ENCODE peak calls at places on chromosome 21, in nine cellular contexts. One of them, this sample, is unnamed.

GRCh38 chr21:42063578-42064521 is 7.3 kb upstream of the UMODL1 start:
- DNase-seq in psoas muscle: no peak
- DNase-seq in endothelial cell: no peak
- DNase-seq in right atrium auricular region: no peak
- DNase-seq in lower leg skin: no peak
- DNase-seq in RWPE1: peak; percentile 74
- DNase-seq in CD8-positive, alpha-beta T cell: peak; percentile 72
- DNase-seq in colonic mucosa: peak; percentile 75
- DNase-seq in lower lobe of right lung: peak; percentile 69
- DNase-seq in this sample: peak; percentile 62

GRCh38 chr21:36065497-36066036 is 4.3 kb upstream of the CBR1 start:
- DNase-seq in psoas muscle: no peak
- DNase-seq in endothelial cell: no peak
- DNase-seq in right atrium auricular region: no peak
- DNase-seq in lower leg skin: no peak
- DNase-seq in RWPE1: peak; percentile 46
- DNase-seq in CD8-positive, alpha-beta T cell: no peak
- DNase-seq in colonic mucosa: peak; percentile 52
- DNase-seq in lower lobe of right lung: no peak
- DNase-seq in this sample: no peak

GRCh38 chr21:34859976-34860653 is 189.0 kb downstream of the RUNX1 start:
- DNase-seq in psoas muscle: no peak
- DNase-seq in endothelial cell: no peak
- DNase-seq in right atrium auricular region: no peak
- DNase-seq in lower leg skin: no peak
- DNase-seq in RWPE1: no peak
- DNase-seq in CD8-positive, alpha-beta T cell: no peak
- DNase-seq in colonic mucosa: no peak
- DNase-seq in lower lobe of right lung: no peak
- DNase-seq in this sample: no peak

GRCh38 chr21:29604096-29604495 is 305.4 kb downstream of the BACH1 start:
- DNase-seq in psoas muscle: no peak
- DNase-seq in endothelial cell: no peak
- DNase-seq in right atrium auricular region: no peak
- DNase-seq in lower leg skin: no peak
- DNase-seq in RWPE1: no peak
- DNase-seq in CD8-positive, alpha-beta T cell: no peak
- DNase-seq in colonic mucosa: no peak
- DNase-seq in lower lobe of right lung: no peak
- DNase-seq in this sample: no peak

GRCh38 chr21:25300632-25301031 is 306.6 kb downstream of the MRPL39 start:
- DNase-seq in psoas muscle: no peak
- DNase-seq in endothelial cell: no peak
- DNase-seq in right atrium auricular region: no peak
- DNase-seq in lower leg skin: no peak
- DNase-seq in RWPE1: no peak
- DNase-seq in CD8-positive, alpha-beta T cell: no peak
- DNase-seq in colonic mucosa: no peak
- DNase-seq in lower lobe of right lung: no peak
- DNase-seq in this sample: no peak

GRCh38 chr21:39016740-39017315 is 166.4 kb downstream of the PSMG1 start:
- DNase-seq in psoas muscle: no peak
- DNase-seq in endothelial cell: no peak
- DNase-seq in right atrium auricular region: no peak
- DNase-seq in lower leg skin: no peak
- DNase-seq in RWPE1: no peak
- DNase-seq in CD8-positive, alpha-beta T cell: no peak
- DNase-seq in colonic mucosa: no peak
- DNase-seq in lower lobe of right lung: peak; percentile 72
- DNase-seq in this sample: peak; percentile 59

GRCh38 chr21:29581393-29581792 is 282.7 kb downstream of the BACH1 start:
- DNase-seq in psoas muscle: no peak
- DNase-seq in endothelial cell: no peak
- DNase-seq in right atrium auricular region: no peak
- DNase-seq in lower leg skin: no peak
- DNase-seq in RWPE1: no peak
- DNase-seq in CD8-positive, alpha-beta T cell: no peak
- DNase-seq in colonic mucosa: no peak
- DNase-seq in lower lobe of right lung: no peak
- DNase-seq in this sample: no peak

GRCh38 chr21:39004776-39005605 is 178.3 kb downstream of the PSMG1 start:
- DNase-seq in psoas muscle: no peak
- DNase-seq in endothelial cell: no peak
- DNase-seq in right atrium auricular region: peak; percentile 70
- DNase-seq in lower leg skin: no peak
- DNase-seq in RWPE1: no peak
- DNase-seq in CD8-positive, alpha-beta T cell: no peak
- DNase-seq in colonic mucosa: peak; percentile 56
- DNase-seq in lower lobe of right lung: peak; percentile 77
- DNase-seq in this sample: no peak

GRCh38 chr21:39384674-39385298 is 35.9 kb upstream of the HMGN1 start:
- DNase-seq in psoas muscle: no peak
- DNase-seq in endothelial cell: no peak
- DNase-seq in right atrium auricular region: no peak
- DNase-seq in lower leg skin: no peak
- DNase-seq in RWPE1: no peak
- DNase-seq in CD8-positive, alpha-beta T cell: no peak
- DNase-seq in colonic mucosa: no peak
- DNase-seq in lower lobe of right lung: no peak
- DNase-seq in this sample: no peak

GRCh38 chr21:42747267-42747701 is 93.9 kb downstream of the PDE9A start:
- DNase-seq in psoas muscle: no peak
- DNase-seq in endothelial cell: no peak
- DNase-seq in right atrium auricular region: no peak
- DNase-seq in lower leg skin: no peak
- DNase-seq in RWPE1: no peak
- DNase-seq in CD8-positive, alpha-beta T cell: no peak
- DNase-seq in colonic mucosa: no peak
- DNase-seq in lower lobe of right lung: no peak
- DNase-seq in this sample: no peak

GRCh38 chr21:45241357-45241756 is 46.3 kb downstream of the POFUT2 start:
- DNase-seq in psoas muscle: no peak
- DNase-seq in endothelial cell: no peak
- DNase-seq in right atrium auricular region: no peak
- DNase-seq in lower leg skin: no peak
- DNase-seq in RWPE1: no peak
- DNase-seq in CD8-positive, alpha-beta T cell: no peak
- DNase-seq in colonic mucosa: no peak
- DNase-seq in lower lobe of right lung: no peak
- DNase-seq in this sample: no peak

GRCh38 chr21:26834181-26834945 is 10.8 kb downstream of the ADAMTS1 start:
- DNase-seq in psoas muscle: no peak
- DNase-seq in endothelial cell: no peak
- DNase-seq in right atrium auricular region: no peak
- DNase-seq in lower leg skin: no peak
- DNase-seq in RWPE1: no peak
- DNase-seq in CD8-positive, alpha-beta T cell: no peak
- DNase-seq in colonic mucosa: no peak
- DNase-seq in lower lobe of right lung: no peak
- DNase-seq in this sample: no peak

GRCh38 chr21:37593740-37594471 is 227.3 kb downstream of the DYRK1A start:
- DNase-seq in psoas muscle: no peak
- DNase-seq in endothelial cell: no peak
- DNase-seq in right atrium auricular region: no peak
- DNase-seq in lower leg skin: no peak
- DNase-seq in RWPE1: no peak
- DNase-seq in CD8-positive, alpha-beta T cell: no peak
- DNase-seq in colonic mucosa: no peak
- DNase-seq in lower lobe of right lung: no peak
- DNase-seq in this sample: no peak

GRCh38 chr21:17442174-17442573 is 70.7 kb upstream of the CXADR start:
- DNase-seq in psoas muscle: no peak
- DNase-seq in endothelial cell: no peak
- DNase-seq in right atrium auricular region: no peak
- DNase-seq in lower leg skin: no peak
- DNase-seq in RWPE1: no peak
- DNase-seq in CD8-positive, alpha-beta T cell: no peak
- DNase-seq in colonic mucosa: no peak
- DNase-seq in lower lobe of right lung: no peak
- DNase-seq in this sample: no peak

GRCh38 chr21:42262826-42263225 is 43.9 kb downstream of the ABCG1 start:
- DNase-seq in psoas muscle: peak; percentile 83
- DNase-seq in endothelial cell: peak; percentile 59
- DNase-seq in right atrium auricular region: peak; percentile 75
- DNase-seq in lower leg skin: peak; percentile 92
- DNase-seq in RWPE1: peak; percentile 59
- DNase-seq in CD8-positive, alpha-beta T cell: no peak
- DNase-seq in colonic mucosa: peak; percentile 46
- DNase-seq in lower lobe of right lung: peak; percentile 86
- DNase-seq in this sample: no peak

GRCh38 chr21:36508948-36509347 is 29.0 kb upstream of the CLDN14 start:
- DNase-seq in psoas muscle: no peak
- DNase-seq in endothelial cell: no peak
- DNase-seq in right atrium auricular region: no peak
- DNase-seq in lower leg skin: no peak
- DNase-seq in RWPE1: no peak
- DNase-seq in CD8-positive, alpha-beta T cell: no peak
- DNase-seq in colonic mucosa: no peak
- DNase-seq in lower lobe of right lung: no peak
- DNase-seq in this sample: no peak

GRCh38 chr21:41477641-41478318 is 30.2 kb downstream of the TMPRSS2 start:
- DNase-seq in psoas muscle: no peak
- DNase-seq in endothelial cell: no peak
- DNase-seq in right atrium auricular region: no peak
- DNase-seq in lower leg skin: no peak
- DNase-seq in RWPE1: no peak
- DNase-seq in CD8-positive, alpha-beta T cell: no peak
- DNase-seq in colonic mucosa: no peak
- DNase-seq in lower lobe of right lung: no peak
- DNase-seq in this sample: no peak

GRCh38 chr21:45166931-45167330 is 92.6 kb downstream of the ADARB1 start:
- DNase-seq in psoas muscle: no peak
- DNase-seq in endothelial cell: no peak
- DNase-seq in right atrium auricular region: no peak
- DNase-seq in lower leg skin: no peak
- DNase-seq in RWPE1: no peak
- DNase-seq in CD8-positive, alpha-beta T cell: no peak
- DNase-seq in colonic mucosa: no peak
- DNase-seq in lower lobe of right lung: no peak
- DNase-seq in this sample: no peak

GRCh38 chr21:27681841-27682240 is 715.0 kb upstream of the ADAMTS5 start:
- DNase-seq in psoas muscle: no peak
- DNase-seq in endothelial cell: no peak
- DNase-seq in right atrium auricular region: no peak
- DNase-seq in lower leg skin: no peak
- DNase-seq in RWPE1: no peak
- DNase-seq in CD8-positive, alpha-beta T cell: no peak
- DNase-seq in colonic mucosa: no peak
- DNase-seq in lower lobe of right lung: no peak
- DNase-seq in this sample: no peak

GRCh38 chr21:17775431-17776126 is 43.6 kb downstream of the C21orf91 start:
- DNase-seq in psoas muscle: no peak
- DNase-seq in endothelial cell: no peak
- DNase-seq in right atrium auricular region: no peak
- DNase-seq in lower leg skin: no peak
- DNase-seq in RWPE1: no peak
- DNase-seq in CD8-positive, alpha-beta T cell: peak; percentile 76
- DNase-seq in colonic mucosa: no peak
- DNase-seq in lower lobe of right lung: peak; percentile 48
- DNase-seq in this sample: peak; percentile 26

GRCh38 chr21:14901482-14901958 is 163.3 kb downstream of the NRIP1 start:
- DNase-seq in psoas muscle: no peak
- DNase-seq in endothelial cell: no peak
- DNase-seq in right atrium auricular region: no peak
- DNase-seq in lower leg skin: no peak
- DNase-seq in RWPE1: peak; percentile 31
- DNase-seq in CD8-positive, alpha-beta T cell: no peak
- DNase-seq in colonic mucosa: no peak
- DNase-seq in lower lobe of right lung: no peak
- DNase-seq in this sample: peak; percentile 42

GRCh38 chr21:45364464-45365185 is 40.3 kb upstream of the COL18A1 start:
- DNase-seq in psoas muscle: peak; percentile 63
- DNase-seq in endothelial cell: no peak
- DNase-seq in right atrium auricular region: peak; percentile 76
- DNase-seq in lower leg skin: no peak
- DNase-seq in RWPE1: no peak
- DNase-seq in CD8-positive, alpha-beta T cell: no peak
- DNase-seq in colonic mucosa: no peak
- DNase-seq in lower lobe of right lung: no peak
- DNase-seq in this sample: no peak

GRCh38 chr21:15543473-15543872 is 186.3 kb upstream of the USP25 start:
- DNase-seq in psoas muscle: no peak
- DNase-seq in endothelial cell: no peak
- DNase-seq in right atrium auricular region: no peak
- DNase-seq in lower leg skin: no peak
- DNase-seq in RWPE1: no peak
- DNase-seq in CD8-positive, alpha-beta T cell: no peak
- DNase-seq in colonic mucosa: no peak
- DNase-seq in lower lobe of right lung: no peak
- DNase-seq in this sample: no peak

GRCh38 chr21:32359719-32360260 is 33.0 kb downstream of the URB1 start:
- DNase-seq in psoas muscle: no peak
- DNase-seq in endothelial cell: no peak
- DNase-seq in right atrium auricular region: no peak
- DNase-seq in lower leg skin: no peak
- DNase-seq in RWPE1: no peak
- DNase-seq in CD8-positive, alpha-beta T cell: no peak
- DNase-seq in colonic mucosa: no peak
- DNase-seq in lower lobe of right lung: no peak
- DNase-seq in this sample: no peak
- TF ChIP-seq CTCF in psoas muscle: no peak
- TF ChIP-seq CTCF in endothelial cell: no peak
- TF ChIP-seq CTCF in right atrium auricular region: no peak
- TF ChIP-seq CTCF in lower leg skin: no peak
- TF ChIP-seq CTCF in RWPE1: no peak
- TF ChIP-seq CTCF in CD8-positive, alpha-beta T cell: no peak
- TF ChIP-seq CTCF in colonic mucosa: no peak
- TF ChIP-seq CTCF in lower lobe of right lung: no peak
- TF ChIP-seq CTCF in this sample: no peak

GRCh38 chr21:40385883-40386282 is 461.1 kb downstream of the DSCAM start:
- DNase-seq in psoas muscle: no peak
- DNase-seq in endothelial cell: no peak
- DNase-seq in right atrium auricular region: no peak
- DNase-seq in lower leg skin: no peak
- DNase-seq in RWPE1: no peak
- DNase-seq in CD8-positive, alpha-beta T cell: no peak
- DNase-seq in colonic mucosa: no peak
- DNase-seq in lower lobe of right lung: no peak
- DNase-seq in this sample: no peak
- TF ChIP-seq CTCF in psoas muscle: no peak
- TF ChIP-seq CTCF in endothelial cell: no peak
- TF ChIP-seq CTCF in right atrium auricular region: no peak
- TF ChIP-seq CTCF in lower leg skin: no peak
- TF ChIP-seq CTCF in RWPE1: no peak
- TF ChIP-seq CTCF in CD8-positive, alpha-beta T cell: no peak
- TF ChIP-seq CTCF in colonic mucosa: no peak
- TF ChIP-seq CTCF in lower lobe of right lung: no peak
- TF ChIP-seq CTCF in this sample: no peak

GRCh38 chr21:21101911-21102310 is 103.7 kb downstream of the NCAM2 start:
- DNase-seq in psoas muscle: no peak
- DNase-seq in endothelial cell: peak; percentile 35
- DNase-seq in right atrium auricular region: no peak
- DNase-seq in lower leg skin: no peak
- DNase-seq in RWPE1: peak; percentile 2
- DNase-seq in CD8-positive, alpha-beta T cell: no peak
- DNase-seq in colonic mucosa: no peak
- DNase-seq in lower lobe of right lung: no peak
- DNase-seq in this sample: no peak
- TF ChIP-seq CTCF in psoas muscle: no peak
- TF ChIP-seq CTCF in endothelial cell: no peak
- TF ChIP-seq CTCF in right atrium auricular region: peak; percentile 45
- TF ChIP-seq CTCF in lower leg skin: no peak
- TF ChIP-seq CTCF in RWPE1: no peak
- TF ChIP-seq CTCF in CD8-positive, alpha-beta T cell: no peak
- TF ChIP-seq CTCF in colonic mucosa: no peak
- TF ChIP-seq CTCF in lower lobe of right lung: no peak
- TF ChIP-seq CTCF in this sample: no peak

GRCh38 chr21:30839304-30839703 is 9.7 kb upstream of the KRTAP7-1 start:
- DNase-seq in psoas muscle: no peak
- DNase-seq in endothelial cell: peak; percentile 60
- DNase-seq in right atrium auricular region: no peak
- DNase-seq in lower leg skin: no peak
- DNase-seq in RWPE1: peak; percentile 62
- DNase-seq in CD8-positive, alpha-beta T cell: no peak
- DNase-seq in colonic mucosa: peak; percentile 18
- DNase-seq in lower lobe of right lung: no peak
- DNase-seq in this sample: peak; percentile 23
- TF ChIP-seq CTCF in psoas muscle: no peak
- TF ChIP-seq CTCF in endothelial cell: peak; percentile 65
- TF ChIP-seq CTCF in right atrium auricular region: peak; percentile 11
- TF ChIP-seq CTCF in lower leg skin: no peak
- TF ChIP-seq CTCF in RWPE1: peak; percentile 18
- TF ChIP-seq CTCF in CD8-positive, alpha-beta T cell: no peak
- TF ChIP-seq CTCF in colonic mucosa: no peak
- TF ChIP-seq CTCF in lower lobe of right lung: no peak
- TF ChIP-seq CTCF in this sample: no peak

This sample was measured in GM10248.